ENCODE peak calls at places on chromosome 12, in ten cellular contexts. M, C, P, N, H, Y, K, I, E and V are unnamed samples.
A peak's percentile ranks its signal among the peaks of the same experiment; 100 is the strongest.

GRCh38 chr12:43370299-43370698 is 181.7 kb downstream of the ADAMTS20 start:
- DNase-seq in N (peak; percentile 26), E (no peak), H (no peak), C (no peak), Y (no peak), M (no peak), P (peak; percentile 87), I (peak; percentile 59), K (no peak), V (no peak)

GRCh38 chr12:95385646-95386045 is 88.3 kb upstream of the METAP2 start:
- DNase-seq in K (peak; percentile 50), P (no peak), C (no peak), E (no peak), Y (no peak), H (no peak), M (no peak), I (peak; percentile 29), N (no peak), V (no peak)

GRCh38 chr12:102766961-102767360 is 150.1 kb downstream of the PAH start:
- DNase-seq in N (no peak), K (no peak), H (no peak), E (no peak), P (no peak), M (no peak), C (no peak), I (no peak), Y (no peak), V (no peak)

GRCh38 chr12:101877816-101878811 is 734 bp downstream of the DRAM1 start:
- DNase-seq in H (no peak), Y (peak; percentile 28), K (peak; percentile 36), N (peak; percentile 28), P (no peak), E (peak; percentile 58), M (no peak), I (no peak), C (peak; percentile 86), V (no peak)

GRCh38 chr12:54658306-54659264 is 10.4 kb upstream of the DCD start:
- DNase-seq in N (peak; percentile 52), I (no peak), E (peak; percentile 85), M (no peak), K (peak; percentile 68), H (peak; percentile 84), Y (peak; percentile 89), P (peak; percentile 82), C (no peak), V (peak; percentile 4)

GRCh38 chr12:81252228-81252627 is 174.3 kb downstream of the ACSS3 start:
- DNase-seq in N (no peak), I (no peak), C (no peak), H (no peak), M (no peak), K (no peak), E (no peak), Y (no peak), P (no peak), V (no peak)

GRCh38 chr12:31118347-31118830 is 44.7 kb downstream of the DDX11 start:
- DNase-seq in Y (peak; percentile 40), C (peak; percentile 85), N (peak; percentile 29), M (no peak), K (peak; percentile 40), E (peak; percentile 20), I (no peak), H (peak; percentile 51), P (no peak), V (no peak)

GRCh38 chr12:25550186-25550585 is 2.9 kb downstream of the LMNTD1 start:
- DNase-seq in P (peak; percentile 56), H (no peak), N (no peak), Y (no peak), K (no peak), M (no peak), I (peak; percentile 79), C (no peak), E (no peak), V (no peak)

GRCh38 chr12:102976609-102977280 is 19.3 kb downstream of the ASCL1 start:
- DNase-seq in P (no peak), N (no peak), Y (no peak), K (no peak), E (no peak), H (no peak), C (no peak), I (no peak), M (no peak), V (no peak)

GRCh38 chr12:48446372-48446771 is 26.0 kb upstream of the ANP32D start:
- DNase-seq in E (peak; percentile 11), N (no peak), C (no peak), H (no peak), I (no peak), M (no peak), K (no peak), Y (peak; percentile 33), P (no peak), V (no peak)

GRCh38 chr12:62703011-62703380 is 232.0 kb downstream of the PPM1H start:
- DNase-seq in K (no peak), N (no peak), I (peak; percentile 81), M (no peak), C (no peak), H (no peak), Y (peak; percentile 75), E (peak; percentile 51), P (peak; percentile 62), V (peak; percentile 56)

GRCh38 chr12:32455607-32456063 is 56.3 kb downstream of the FGD4 start:
- DNase-seq in P (peak; percentile 84), C (no peak), I (peak; percentile 65), K (peak; percentile 63), E (no peak), M (no peak), Y (peak; percentile 59), N (peak; percentile 78), H (peak; percentile 57), V (peak; percentile 63)

GRCh38 chr12:40063424-40063823 is 42.5 kb downstream of the SLC2A13 start:
- DNase-seq in N (no peak), K (peak; percentile 49), I (peak; percentile 34), P (no peak), C (no peak), E (no peak), M (no peak), Y (no peak), H (no peak), V (no peak)

GRCh38 chr12:43847427-43847826 is 11.5 kb downstream of the TMEM117 start:
- DNase-seq in C (no peak), N (peak; percentile 36), I (peak; percentile 77), K (peak; percentile 63), H (no peak), Y (no peak), P (peak; percentile 24), M (no peak), E (no peak), V (no peak)

GRCh38 chr12:49342066-49342913 is 4.4 kb upstream of the DNAJC22 start:
- DNase-seq in P (peak; percentile 58), Y (peak; percentile 97), E (peak; percentile 99), N (peak; percentile 79), H (peak; percentile 85), C (peak; percentile 94), I (peak; percentile 39), K (peak; percentile 67), M (no peak), V (peak; percentile 72)

GRCh38 chr12:72102150-72102549 is 163.5 kb downstream of the TPH2 start:
- DNase-seq in C (no peak), M (no peak), Y (peak; percentile 76), P (no peak), E (no peak), K (no peak), I (no peak), N (no peak), H (no peak), V (no peak)

GRCh38 chr12:131438874-131439273 is 272.0 kb upstream of the SFSWAP start:
- DNase-seq in P (no peak), E (peak; percentile 53), Y (peak; percentile 62), N (no peak), I (no peak), M (no peak), K (no peak), H (no peak), C (peak; percentile 70), V (no peak)

GRCh38 chr12:30753761-30754382 is 879 bp downstream of the CAPRIN2 start:
- DNase-seq in M (no peak), P (peak; percentile 26), N (peak; percentile 16), E (peak; percentile 54), K (peak; percentile 20), Y (peak; percentile 48), H (no peak), C (no peak), I (peak; percentile 41), V (peak; percentile 40)

GRCh38 chr12:34405286-34406227 is 383.3 kb downstream of the ALG10 start:
- DNase-seq in H (no peak), K (peak; percentile 0), C (peak; percentile 57), Y (no peak), E (no peak), I (no peak), P (no peak), N (no peak), M (no peak), V (no peak)

GRCh38 chr12:21502872-21503271 is 1.3 kb downstream of the GOLT1B start:
- DNase-seq in M (no peak), C (no peak), P (no peak), Y (no peak), H (no peak), I (no peak), E (no peak), N (no peak), K (no peak), V (no peak)